ENCODE peak calls at places on chromosome 1, in five cellular contexts. One of them, this sample, is unnamed.

GRCh38 chr1:205565799-205566198 is 61.3 kb downstream of the CDK18 start:
- DNase-seq in GM20000: no peak
- DNase-seq in AG09309: no peak
- DNase-seq in brain microvascular endothelial cell: no peak
- DNase-seq in type B pancreatic cell: peak
- DNase-seq in this sample: no peak

GRCh38 chr1:150813028-150813707 is 5.1 kb upstream of the CTSK start:
- DNase-seq in AG09309: no peak
- DNase-seq in GM20000: peak
- DNase-seq in brain microvascular endothelial cell: peak
- DNase-seq in type B pancreatic cell: no peak
- DNase-seq in this sample: peak

GRCh38 chr1:79472067-79472656 is 465.6 kb upstream of the ADGRL4 start:
- DNase-seq in AG09309: no peak
- DNase-seq in type B pancreatic cell: no peak
- DNase-seq in GM20000: peak
- DNase-seq in brain microvascular endothelial cell: no peak
- DNase-seq in this sample: no peak

GRCh38 chr1:199734186-199734585 is 293.3 kb upstream of the NR5A2 start:
- DNase-seq in brain microvascular endothelial cell: no peak
- DNase-seq in AG09309: no peak
- DNase-seq in type B pancreatic cell: no peak
- DNase-seq in GM20000: no peak
- DNase-seq in this sample: no peak

GRCh38 chr1:56303805-56304204 is 275.6 kb downstream of the PLPP3 start:
- DNase-seq in brain microvascular endothelial cell: no peak
- DNase-seq in GM20000: no peak
- DNase-seq in type B pancreatic cell: no peak
- DNase-seq in AG09309: no peak
- DNase-seq in this sample: no peak

GRCh38 chr1:15004396-15004795 is 149.2 kb upstream of the TMEM51 start:
- DNase-seq in brain microvascular endothelial cell: no peak
- DNase-seq in GM20000: no peak
- DNase-seq in type B pancreatic cell: no peak
- DNase-seq in AG09309: no peak
- DNase-seq in this sample: no peak

GRCh38 chr1:205111354-205111753 is 10.4 kb downstream of the RBBP5 start:
- DNase-seq in type B pancreatic cell: no peak
- DNase-seq in GM20000: no peak
- DNase-seq in brain microvascular endothelial cell: no peak
- DNase-seq in AG09309: no peak
- DNase-seq in this sample: no peak

GRCh38 chr1:63322248-63322943 is at the start of gene FOXD3:
- DNase-seq in type B pancreatic cell: peak
- DNase-seq in AG09309: no peak
- DNase-seq in brain microvascular endothelial cell: no peak
- DNase-seq in GM20000: peak
- DNase-seq in this sample: peak

GRCh38 chr1:17397910-17398700 is 26.1 kb downstream of the PADI6 start:
- DNase-seq in GM20000: no peak
- DNase-seq in type B pancreatic cell: no peak
- DNase-seq in AG09309: no peak
- DNase-seq in brain microvascular endothelial cell: no peak
- DNase-seq in this sample: no peak

GRCh38 chr1:213530607-213531320 is 457.0 kb upstream of the PROX1 start:
- DNase-seq in brain microvascular endothelial cell: no peak
- DNase-seq in GM20000: no peak
- DNase-seq in AG09309: no peak
- DNase-seq in type B pancreatic cell: no peak
- DNase-seq in this sample: no peak

DNA sequence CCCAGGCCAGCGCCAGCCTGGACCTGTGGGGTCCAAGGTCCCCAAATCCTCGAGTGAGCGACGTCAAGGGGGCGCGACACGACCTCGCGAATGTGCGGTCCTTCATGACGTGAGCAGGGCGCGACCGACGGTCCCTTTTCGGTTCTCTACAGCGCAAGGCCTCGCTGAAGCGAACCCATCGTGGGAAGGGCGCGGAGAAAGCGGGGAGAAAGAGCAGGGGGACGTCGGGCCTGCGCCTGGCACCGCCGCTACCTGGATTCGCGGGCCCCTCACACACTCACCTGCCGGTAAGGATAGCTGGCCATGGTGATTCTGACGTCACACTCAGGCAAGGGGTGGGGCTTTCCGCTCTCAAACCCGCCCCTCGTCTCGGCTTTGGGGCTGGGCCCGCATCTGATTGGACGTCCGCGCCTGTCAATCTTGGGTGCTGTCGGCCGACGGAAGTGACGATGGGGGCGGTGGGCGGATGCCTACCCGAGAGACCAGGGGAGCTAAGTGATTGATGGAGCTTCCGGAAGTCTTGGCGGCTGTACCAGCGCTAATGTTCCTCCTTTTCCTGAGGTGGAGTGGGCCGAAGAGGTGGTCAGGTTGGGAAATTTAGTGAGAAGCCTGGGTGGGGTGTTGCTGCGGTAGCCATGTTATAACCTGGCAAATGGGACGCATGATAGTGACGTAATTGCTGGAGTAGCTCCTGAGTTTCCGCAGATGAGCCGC is at the start of gene PEF1:
- DNase-seq in type B pancreatic cell: peak
- DNase-seq in GM20000: peak
- DNase-seq in AG09309: peak
- DNase-seq in brain microvascular endothelial cell: peak
- DNase-seq in this sample: peak
- TF ChIP-seq CTCF in type B pancreatic cell: no peak
- TF ChIP-seq CTCF in GM20000: no peak
- TF ChIP-seq CTCF in AG09309: no peak
- TF ChIP-seq CTCF in brain microvascular endothelial cell: no peak
- TF ChIP-seq CTCF in this sample: no peak

DNA sequence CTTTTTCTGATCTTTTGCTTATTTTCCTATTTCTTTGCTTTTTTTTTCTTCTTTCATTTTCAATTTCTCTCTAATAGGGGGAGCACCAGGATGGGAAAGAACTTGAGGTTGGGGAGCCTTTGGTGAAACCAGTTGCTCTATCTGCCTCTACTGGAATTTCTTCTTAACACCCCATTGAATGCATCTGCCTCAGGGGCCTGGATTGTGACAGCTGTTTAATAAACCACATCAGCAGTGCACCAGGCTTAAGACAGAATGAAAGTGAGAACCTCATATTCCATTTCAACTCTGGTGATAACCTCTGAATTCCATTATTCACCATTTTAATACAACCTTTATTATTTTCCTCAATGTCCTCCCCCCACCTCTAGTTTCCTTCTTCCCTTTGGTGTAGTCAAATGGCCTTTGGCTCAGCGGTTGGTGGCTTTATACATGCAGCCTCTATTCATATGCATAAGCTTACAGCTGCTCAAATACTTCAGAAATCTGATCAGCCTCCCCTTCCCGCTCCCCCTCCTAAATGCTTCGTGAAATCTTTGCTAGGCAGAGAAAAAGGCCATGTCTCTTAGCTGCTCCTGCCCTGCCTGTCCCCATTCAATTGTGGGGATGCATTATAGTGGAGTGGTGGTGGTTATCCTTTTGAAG is 537.3 kb upstream of the PLXNA2 start:
- DNase-seq in brain microvascular endothelial cell: no peak
- DNase-seq in type B pancreatic cell: no peak
- DNase-seq in AG09309: no peak
- DNase-seq in GM20000: no peak
- DNase-seq in this sample: no peak
- TF ChIP-seq CTCF in brain microvascular endothelial cell: no peak
- TF ChIP-seq CTCF in type B pancreatic cell: no peak
- TF ChIP-seq CTCF in AG09309: no peak
- TF ChIP-seq CTCF in GM20000: no peak
- TF ChIP-seq CTCF in this sample: no peak

GRCh38 chr1:98323906-98324358 is 337.6 kb upstream of the SNX7 start:
- DNase-seq in type B pancreatic cell: no peak
- DNase-seq in brain microvascular endothelial cell: peak
- DNase-seq in GM20000: no peak
- DNase-seq in AG09309: peak
- DNase-seq in this sample: no peak

GRCh38 chr1:98325646-98326441 is 335.7 kb upstream of the SNX7 start:
- DNase-seq in GM20000: no peak
- DNase-seq in type B pancreatic cell: no peak
- DNase-seq in brain microvascular endothelial cell: peak
- DNase-seq in AG09309: peak
- DNase-seq in this sample: no peak

GRCh38 chr1:98328855-98329254 is 332.7 kb upstream of the SNX7 start:
- DNase-seq in type B pancreatic cell: no peak
- DNase-seq in brain microvascular endothelial cell: no peak
- DNase-seq in GM20000: no peak
- DNase-seq in AG09309: no peak
- DNase-seq in this sample: no peak

GRCh38 chr1:98330224-98330623 is 331.3 kb upstream of the SNX7 start:
- DNase-seq in GM20000: no peak
- DNase-seq in AG09309: no peak
- DNase-seq in brain microvascular endothelial cell: no peak
- DNase-seq in type B pancreatic cell: no peak
- DNase-seq in this sample: no peak

GRCh38 chr1:98327151-98327918 is 334.2 kb upstream of the SNX7 start:
- DNase-seq in AG09309: peak
- DNase-seq in type B pancreatic cell: no peak
- DNase-seq in brain microvascular endothelial cell: peak
- DNase-seq in GM20000: no peak
- DNase-seq in this sample: peak
- TF ChIP-seq CTCF in AG09309: no peak
- TF ChIP-seq CTCF in type B pancreatic cell: no peak
- TF ChIP-seq CTCF in brain microvascular endothelial cell: no peak
- TF ChIP-seq CTCF in GM20000: no peak
- TF ChIP-seq CTCF in this sample: no peak

GRCh38 chr1:3308053-3308452 is 146.4 kb upstream of the ARHGEF16 start:
- DNase-seq in brain microvascular endothelial cell: no peak
- DNase-seq in type B pancreatic cell: no peak
- DNase-seq in AG09309: no peak
- DNase-seq in GM20000: no peak
- DNase-seq in this sample: no peak
- TF ChIP-seq CTCF in brain microvascular endothelial cell: no peak
- TF ChIP-seq CTCF in type B pancreatic cell: no peak
- TF ChIP-seq CTCF in AG09309: no peak
- TF ChIP-seq CTCF in GM20000: no peak
- TF ChIP-seq CTCF in this sample: no peak

This sample was measured in glutamatergic neuron.